ENCODE peak calls at places on chromosomes 2 and 18, in ten cellular contexts. K is stomach, J is SK-N-SH, Q is GM12878, T is transverse colon, X is HepG2, C is ovary, G is upper lobe of left lung, E is suprapubic skin, O is sigmoid colon. A is an unnamed sample.

GRCh38 chr18:75127143-75128021 is 81.6 kb downstream of the PTGR3 start:
- DNase-seq in K (no peak), J (no peak), Q (no peak), T (peak; percentile 81), X (peak; percentile 66), C (no peak), G (no peak), E (peak; percentile 56), O (no peak), A (no peak)

GRCh38 chr18:56413862-56414261 is 224.5 kb downstream of the TXNL1 start:
- DNase-seq in K (no peak), J (no peak), Q (no peak), T (no peak), X (no peak), C (no peak), G (peak; percentile 6), E (no peak), O (no peak), A (no peak)

GRCh38 chr2:55105456-55105855 is 55.2 kb upstream of the RTN4 start:
- DNase-seq in K (no peak), J (no peak), Q (no peak), T (no peak), X (no peak), C (no peak), G (no peak), E (no peak), O (no peak), A (no peak)

GRCh38 chr2:130808482-130809268 is 28.0 kb upstream of the ARHGEF4 start:
- DNase-seq in K (no peak), J (no peak), Q (no peak), T (no peak), X (no peak), C (no peak), G (no peak), E (no peak), O (no peak), A (no peak)

GRCh38 chr2:60958361-60958760 is 59.2 kb upstream of the PEX13 start:
- DNase-seq in K (no peak), J (no peak), Q (no peak), T (no peak), X (no peak), C (no peak), G (no peak), E (no peak), O (no peak), A (no peak)

GRCh38 chr2:210713122-210713521 is 156.7 kb downstream of the CPS1 start:
- DNase-seq in K (no peak), J (no peak), Q (no peak), T (no peak), X (no peak), C (no peak), G (no peak), E (no peak), O (no peak), A (no peak)

GRCh38 chr2:69021727-69022126 is 8.7 kb downstream of the ANTXR1 start:
- DNase-seq in K (no peak), J (no peak), Q (no peak), T (no peak), X (no peak), C (no peak), G (no peak), E (no peak), O (no peak), A (no peak)

GRCh38 chr2:176136375-176137248 is 7.1 kb downstream of the HOXD8 start:
- DNase-seq in K (no peak), J (peak; percentile 75), Q (no peak), T (peak; percentile 56), X (no peak), C (peak; percentile 75), G (peak; percentile 78), E (no peak), O (peak; percentile 78), A (no peak)

GRCh38 chr18:79945118-79946042 is 6.1 kb downstream of the SLC66A2 start:
- DNase-seq in K (peak; percentile 20), J (no peak), Q (no peak), T (peak; percentile 9), X (no peak), C (peak; percentile 32), G (peak; percentile 64), E (peak; percentile 50), O (peak; percentile 43), A (no peak)

GRCh38 chr2:189485146-189485545 is 43.9 kb downstream of the WDR75 start:
- DNase-seq in K (no peak), J (no peak), Q (no peak), T (no peak), X (no peak), C (no peak), G (no peak), E (no peak), O (no peak), A (no peak)

GRCh38 chr2:28252308-28252707 is 140.3 kb upstream of the FOSL2 start:
- DNase-seq in K (no peak), J (no peak), Q (peak; percentile 46), T (no peak), X (no peak), C (no peak), G (no peak), E (no peak), O (no peak), A (no peak)

GRCh38 chr18:62850619-62851306 is 135.4 kb downstream of the PHLPP1 start:
- DNase-seq in K (no peak), J (no peak), Q (no peak), T (no peak), X (no peak), C (no peak), G (no peak), E (no peak), O (no peak), A (no peak)

GRCh38 chr2:227877359-227878309 is 6.2 kb downstream of the DAW1 start:
- DNase-seq in K (no peak), J (no peak), Q (no peak), T (no peak), X (no peak), C (no peak), G (peak; percentile 27), E (no peak), O (no peak), A (peak; percentile 54)

GRCh38 chr2:36463365-36463764 is 107.8 kb downstream of the CRIM1 start:
- DNase-seq in K (no peak), J (no peak), Q (no peak), T (no peak), X (no peak), C (no peak), G (no peak), E (no peak), O (no peak), A (no peak)

GRCh38 chr2:240598311-240598911 is 11.9 kb downstream of the CAPN10 start:
- DNase-seq in K (no peak), J (no peak), Q (no peak), T (peak; percentile 6), X (no peak), C (peak; percentile 31), G (peak; percentile 74), E (peak; percentile 50), O (peak; percentile 64), A (no peak)

GRCh38 chr2:237459741-237460174 is 27.3 kb upstream of the MLPH start:
- DNase-seq in K (no peak), J (no peak), Q (no peak), T (no peak), X (no peak), C (no peak), G (no peak), E (no peak), O (no peak), A (no peak)

GRCh38 chr18:35397976-35398375 is 20.8 kb upstream of the ZNF396 start:
- DNase-seq in K (no peak), J (no peak), Q (no peak), T (no peak), X (no peak), C (no peak), G (no peak), E (no peak), O (no peak), A (no peak)

GRCh38 chr2:69026638-69027037 is 13.7 kb downstream of the ANTXR1 start:
- DNase-seq in K (no peak), J (no peak), Q (no peak), T (no peak), X (no peak), C (no peak), G (no peak), E (no peak), O (no peak), A (no peak)

GRCh38 chr2:102238039-102238756 is 51.4 kb downstream of the IL1RL2 start:
- DNase-seq in K (no peak), J (no peak), Q (no peak), T (no peak), X (no peak), C (no peak), G (no peak), E (no peak), O (peak; percentile 43), A (no peak)

GRCh38 chr2:168573128-168573903 is 117.2 kb downstream of the CERS6 start:
- DNase-seq in K (no peak), J (no peak), Q (no peak), T (no peak), X (no peak), C (no peak), G (no peak), E (no peak), O (no peak), A (peak; percentile 43)
- TF ChIP-seq EP300 in K (no peak), J (no peak), Q (no peak), T (no peak), X (no peak), C (no peak), G (no peak), E (no peak), O (no peak), A (no peak)

GRCh38 chr2:127951031-127951430 is 65.3 kb upstream of the AMMECR1L start:
- DNase-seq in K (no peak), J (no peak), Q (no peak), T (no peak), X (no peak), C (no peak), G (no peak), E (no peak), O (no peak), A (no peak)
- H3K36me3 ChIP-seq in K (peaks cover 71% of the 10 kb centered on the region), J (peaks cover 56% of the 10 kb centered on the region), Q (peaks cover 8% of the 10 kb centered on the region), T (no peaks in the 10 kb centered on the region), X (peaks cover 33% of the 10 kb centered on the region), C (no peaks in the 10 kb centered on the region), G (peaks cover 39% of the 10 kb centered on the region), E (peaks cover 58% of the 10 kb centered on the region), O (peaks cover 27% of the 10 kb centered on the region), A (peaks cover 74% of the 10 kb centered on the region)

GRCh38 chr2:8480936-8481335 is 200.9 kb upstream of the ID2 start:
- DNase-seq in K (no peak), J (no peak), Q (no peak), T (no peak), X (no peak), C (no peak), G (no peak), E (no peak), O (no peak), A (no peak)
- H3K4me3 ChIP-seq in K (no peak overlapping the region), J (no peak overlapping the region), Q (no peak overlapping the region), T (no peak overlapping the region), X (no peak overlapping the region), C (no peak overlapping the region), G (no peak overlapping the region), E (no peak overlapping the region), O (no peak overlapping the region), A (no peak overlapping the region)

DNA sequence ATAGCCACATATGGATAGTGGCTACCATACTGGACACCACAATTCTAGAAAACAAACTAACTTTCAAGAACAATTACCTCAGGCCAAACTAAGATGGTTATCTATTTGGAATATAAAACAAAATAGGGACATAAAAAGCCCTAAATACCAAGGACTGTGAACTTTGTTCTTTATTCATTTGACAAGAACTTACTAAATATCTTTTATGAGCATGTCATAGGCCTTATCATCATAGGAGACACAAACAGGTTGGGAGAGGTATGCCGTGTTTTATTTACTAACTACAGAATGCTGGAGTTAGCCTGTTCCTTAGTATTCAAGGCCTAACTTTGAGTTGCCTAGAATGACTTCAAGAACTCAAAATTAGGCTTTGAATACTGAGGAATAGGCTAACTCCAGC is 32.1 kb downstream of the CCDC93 start:
- DNase-seq in K (no peak), J (no peak), Q (no peak), T (no peak), X (no peak), C (no peak), G (no peak), E (no peak), O (no peak), A (no peak)
- TF ChIP-seq EP300 in K (no peak), J (no peak), Q (no peak), T (no peak), X (no peak), C (no peak), G (no peak), E (no peak), O (no peak), A (no peak)